ENCODE peak calls at places on chromosome X, in ten cellular contexts. Z, F, S, V, D, A, K, B, U and R are unnamed samples.

GRCh38 chrX:153576239-153576870 is 22.6 kb downstream of the CCNQ start:
- DNase-seq in Z (no peak), F (no peak), S (no peak), V (no peak), D (no peak), A (no peak), K (no peak), B (no peak), U (no peak), R (no peak)

GRCh38 chrX:285076-285677 is 4.0 kb downstream of the PLCXD1 start:
- DNase-seq in Z (no peak), F (no peak), S (no peak), V (no peak), D (no peak), A (no peak), K (no peak), B (no peak), U (no peak), R (peak)

GRCh38 chrX:46407753-46408130 is 137.5 kb downstream of the ZNF674 start:
- DNase-seq in Z (no peak), F (no peak), S (no peak), V (no peak), D (no peak), A (no peak), K (no peak), B (no peak), U (peak), R (no peak)

GRCh38 chrX:154486052-154486395 is 391 bp downstream of the UBL4A start:
- DNase-seq in Z (peak), F (peak), S (no peak), V (no peak), D (no peak), A (peak), K (no peak), B (no peak), U (no peak), R (peak)

GRCh38 chrX:41580423-41581064 is 108.2 kb upstream of the GPR34 start:
- DNase-seq in Z (no peak), F (no peak), S (no peak), V (no peak), D (no peak), A (no peak), K (no peak), B (no peak), U (no peak), R (no peak)

GRCh38 chrX:49876750-49877149 is 2.5 kb upstream of the USP27X start:
- DNase-seq in Z (no peak), F (peak), S (no peak), V (peak), D (no peak), A (no peak), K (no peak), B (no peak), U (peak), R (no peak)

GRCh38 chrX:139851730-139852129 is 81.1 kb downstream of the ATP11C start:
- DNase-seq in Z (no peak), F (no peak), S (no peak), V (no peak), D (no peak), A (no peak), K (no peak), B (no peak), U (no peak), R (no peak)

GRCh38 chrX:13688384-13688771 is 550 bp upstream of the RAB9A start:
- DNase-seq in Z (no peak), F (no peak), S (no peak), V (peak), D (no peak), A (no peak), K (no peak), B (no peak), U (no peak), R (no peak)

GRCh38 chrX:106177106-106177981 is 9.2 kb downstream of the PWWP3B start:
- DNase-seq in Z (peak), F (no peak), S (peak), V (no peak), D (no peak), A (no peak), K (peak), B (no peak), U (peak), R (no peak)

GRCh38 chrX:9163153-9163790 is 129.3 kb upstream of the FAM9B start:
- DNase-seq in Z (no peak), F (no peak), S (no peak), V (peak), D (no peak), A (no peak), K (no peak), B (no peak), U (peak), R (no peak)

GRCh38 chrX:7448123-7448522 is 300.2 kb upstream of the PUDP start:
- DNase-seq in Z (no peak), F (no peak), S (no peak), V (no peak), D (no peak), A (no peak), K (no peak), B (no peak), U (no peak), R (no peak)
- H3K27ac ChIP-seq in Z (no peak), F (no peak), S (no peak), V (no peak), D (no peak), A (no peak), K (no peak), B (no peak), U (no peak), R (no peak)

GRCh38 chrX:111823703-111824102 is 52.3 kb upstream of the TRPC5OS start:
- DNase-seq in Z (no peak), F (no peak), S (no peak), V (no peak), D (no peak), A (no peak), K (no peak), B (no peak), U (no peak), R (no peak)
- H3K27ac ChIP-seq in Z (no peak), F (no peak), S (no peak), V (no peak), D (no peak), A (no peak), K (no peak), B (no peak), U (no peak), R (no peak)

GRCh38 chrX:124226129-124226528 is 106.3 kb upstream of the TEX13D start:
- DNase-seq in Z (no peak), F (no peak), S (no peak), V (peak), D (no peak), A (no peak), K (no peak), B (no peak), U (no peak), R (no peak)
- H3K27ac ChIP-seq in Z (no peak), F (no peak), S (no peak), V (no peak), D (no peak), A (no peak), K (no peak), B (no peak), U (no peak), R (no peak)

GRCh38 chrX:147899715-147900114 is 12.0 kb upstream of the FMR1 start:
- DNase-seq in Z (no peak), F (no peak), S (no peak), V (no peak), D (no peak), A (no peak), K (no peak), B (no peak), U (no peak), R (no peak)

GRCh38 chrX:147900349-147900748 is 11.4 kb upstream of the FMR1 start:
- DNase-seq in Z (no peak), F (no peak), S (no peak), V (no peak), D (no peak), A (no peak), K (no peak), B (no peak), U (no peak), R (no peak)

GRCh38 chrX:147902270-147902669 is 9.4 kb upstream of the FMR1 start:
- DNase-seq in Z (no peak), F (no peak), S (no peak), V (no peak), D (no peak), A (no peak), K (no peak), B (no peak), U (no peak), R (no peak)

GRCh38 chrX:147898951-147899350 is 12.8 kb upstream of the FMR1 start:
- DNase-seq in Z (no peak), F (no peak), S (no peak), V (no peak), D (no peak), A (no peak), K (no peak), B (no peak), U (no peak), R (no peak)

GRCh38 chrX:147901476-147902126 is 10.1 kb upstream of the FMR1 start:
- DNase-seq in Z (no peak), F (no peak), S (no peak), V (no peak), D (no peak), A (no peak), K (no peak), B (no peak), U (no peak), R (no peak)
- H3K27ac ChIP-seq in Z (no peak), F (no peak), S (no peak), V (no peak), D (no peak), A (no peak), K (no peak), B (no peak), U (no peak), R (no peak)

DNA sequence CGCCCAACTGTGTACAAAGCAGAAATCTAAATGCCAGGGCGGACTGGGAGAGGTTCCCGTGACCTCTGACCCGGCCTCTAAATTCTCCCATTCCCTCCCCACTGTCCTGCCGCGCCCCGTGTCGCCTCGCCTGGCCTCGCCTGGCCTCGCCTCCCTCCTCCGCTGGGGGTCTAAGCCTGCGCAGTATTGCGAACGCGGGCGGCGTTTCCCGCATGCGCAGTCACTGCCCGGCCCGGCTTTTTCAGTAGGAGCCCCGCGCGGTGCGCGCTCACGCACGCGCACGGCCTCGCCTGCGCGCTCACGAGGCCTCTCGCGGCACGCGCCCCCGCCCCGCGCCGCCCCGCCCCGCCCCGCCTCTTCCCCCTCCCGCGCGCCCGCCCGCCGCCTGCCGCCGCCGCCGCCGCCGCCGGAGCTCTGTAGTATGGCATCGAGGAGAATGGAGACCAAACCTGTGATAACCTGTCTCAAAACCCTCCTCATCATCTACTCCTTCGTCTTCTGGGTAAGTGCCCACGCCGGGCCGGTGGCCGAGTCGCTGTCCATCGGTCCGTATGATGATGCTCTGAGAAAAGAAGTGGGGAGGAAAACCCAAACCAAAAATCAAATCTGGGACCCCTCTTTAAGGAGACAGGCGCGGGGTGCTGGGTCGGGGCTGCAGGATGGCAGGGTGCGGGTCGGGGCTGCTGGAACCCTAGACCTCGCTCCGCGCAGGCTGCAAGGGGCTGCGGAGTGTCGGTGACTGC is at the start of gene TSPAN7:
- DNase-seq in Z (peak), F (no peak), S (peak), V (peak), D (peak), A (peak), K (peak), B (peak), U (peak), R (peak)
- H3K27ac ChIP-seq in Z (no peak), F (no peak), S (peak), V (no peak), D (peak), A (no peak), K (no peak), B (peak), U (no peak), R (peak)

GRCh38 chrX:107675365-107675654 is 47.0 kb downstream of the PRPS1 start:
- DNase-seq in Z (no peak), F (no peak), S (no peak), V (no peak), D (no peak), A (no peak), K (no peak), B (no peak), U (no peak), R (no peak)
- H3K27ac ChIP-seq in Z (peak), F (peak), S (no peak), V (no peak), D (peak), A (peak), K (peak), B (peak), U (no peak), R (peak)

GRCh38 chrX:10166731-10167149 is 10.0 kb downstream of the CLCN4 start:
- DNase-seq in Z (peak), F (peak), S (peak), V (no peak), D (no peak), A (no peak), K (peak), B (no peak), U (no peak), R (no peak)
- H3K27ac ChIP-seq in Z (no peak), F (no peak), S (peak), V (no peak), D (no peak), A (no peak), K (no peak), B (no peak), U (no peak), R (no peak)

DNA sequence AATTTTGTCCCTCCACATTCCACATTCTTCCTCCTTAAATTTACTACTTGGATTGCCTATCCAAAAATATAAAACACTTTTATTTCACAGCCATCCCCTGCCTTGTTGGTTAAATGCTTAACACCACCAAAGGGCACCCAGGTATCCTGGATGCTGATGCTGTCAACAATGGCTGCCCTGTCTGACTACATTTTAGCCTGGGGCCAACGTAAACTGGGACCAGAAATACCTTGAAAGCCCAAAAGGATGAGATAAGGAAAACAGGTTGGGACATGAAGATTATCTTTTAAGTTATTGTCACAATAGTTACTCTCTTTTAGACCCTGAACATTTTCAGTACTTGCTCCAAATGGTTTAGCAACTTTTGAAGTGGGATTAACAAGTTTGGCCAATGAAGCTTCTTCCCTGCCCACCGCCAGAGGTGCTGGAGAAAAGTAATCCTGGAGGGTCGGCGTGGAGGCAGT is 775 bp upstream of the YIPF6 start:
- DNase-seq in Z (no peak), F (no peak), S (no peak), V (peak), D (no peak), A (no peak), K (no peak), B (no peak), U (no peak), R (no peak)
- H3K27ac ChIP-seq in Z (peak), F (no peak), S (peak), V (peak), D (peak), A (peak), K (peak), B (peak), U (peak), R (peak)

GRCh38 chrX:54012830-54013500 is 31.3 kb downstream of the PHF8 start:
- DNase-seq in Z (no peak), F (no peak), S (no peak), V (no peak), D (no peak), A (no peak), K (no peak), B (no peak), U (no peak), R (no peak)
- H3K27ac ChIP-seq in Z (no peak), F (no peak), S (no peak), V (no peak), D (no peak), A (no peak), K (no peak), B (no peak), U (no peak), R (no peak)